ENCODE peak calls at places on chromosomes 5 and 9, in four cellular contexts. R is astrocyte of the spinal cord; F is left cardiac atrium; P is stimulated activated CD4-positive, alpha-beta T cell treated with anti-CD3 and anti-CD28 coated beads, Interleukin-4, amount 100 ng/mL, for 1 hour. H is an unnamed sample.
A peak's percentile ranks its signal among the peaks of the same experiment; 100 is the strongest.

GRCh38 chr9:93684806-93685553 is 108.6 kb downstream of the PHF2 start:
- DNase-seq in F (no peak), R (no peak), P (no peak), H (peak; percentile 9)

GRCh38 chr5:154593091-154593490 is 115.1 kb upstream of the HAND1 start:
- DNase-seq in F (no peak), P (no peak), R (peak; percentile 33), H (no peak)

GRCh38 chr5:134508521-134509195 is 16.8 kb upstream of the JADE2 start:
- DNase-seq in R (no peak), F (no peak), P (no peak), H (no peak)

GRCh38 chr9:128293091-128293490 is 17.0 kb downstream of the SWI5 start:
- DNase-seq in F (no peak), R (no peak), P (no peak), H (no peak)

GRCh38 chr9:68999393-69000105 is 14.4 kb downstream of the PRKACG start:
- DNase-seq in F (peak; percentile 60), R (peak; percentile 59), P (peak; percentile 41), H (peak; percentile 46)

GRCh38 chr9:136023401-136024225 is 62.4 kb upstream of the UBAC1 start:
- DNase-seq in R (peak; percentile 20), P (no peak), F (peak; percentile 85), H (no peak)

GRCh38 chr5:59346514-59346913 is 547.0 kb downstream of the PDE4D start:
- DNase-seq in R (no peak), P (no peak), F (no peak), H (no peak)

GRCh38 chr5:142753114-142753764 is 16.9 kb upstream of the ARHGAP26 start:
- DNase-seq in P (no peak), R (no peak), F (peak; percentile 81), H (no peak)

GRCh38 chr9:72443855-72444254 is 77.6 kb upstream of the TMC1 start:
- DNase-seq in R (no peak), P (no peak), F (no peak), H (no peak)

GRCh38 chr9:77018058-77019009 is 1.1 kb upstream of the FOXB2 start:
- DNase-seq in R (no peak), P (no peak), F (no peak), H (no peak)

GRCh38 chr5:113081091-113081490 is 104.5 kb downstream of the DCP2 start:
- DNase-seq in P (no peak), R (no peak), F (no peak), H (no peak)

GRCh38 chr5:1008451-1009358 is at the start of gene NKD2:
- DNase-seq in R (no peak), F (peak; percentile 57), P (peak; percentile 62), H (peak; percentile 72)

H was measured in progenitor cell of endocrine pancreas.